ENCODE peak calls at places on chromosomes 2 and 18, in eight cellular contexts. P, K, Y, B, O, Z, D and U are unnamed samples.
A peak's percentile ranks its signal among the peaks of the same experiment; 100 is the strongest.

GRCh38 chr2:88737385-88737784 is 45.9 kb downstream of the RPIA start:
- DNase-seq in P (no peak), K (no peak), Y (no peak), B (no peak), O (peak; percentile 39), Z (no peak), D (no peak), U (no peak)

GRCh38 chr2:66667852-66668251 is 232.9 kb downstream of the MEIS1 start:
- DNase-seq in P (no peak), K (no peak), Y (no peak), B (no peak), O (no peak), Z (no peak), D (no peak), U (no peak)

GRCh38 chr2:206396216-206396615 is 47.1 kb upstream of the ADAM23 start:
- DNase-seq in P (no peak), K (no peak), Y (no peak), B (no peak), O (no peak), Z (no peak), D (peak; percentile 18), U (no peak)

GRCh38 chr2:113700186-113700841 is 56.1 kb downstream of the SLC35F5 start:
- DNase-seq in P (peak; percentile 12), K (peak; percentile 18), Y (no peak), B (peak; percentile 71), O (peak; percentile 78), Z (no peak), D (peak; percentile 20), U (peak; percentile 62)

GRCh38 chr2:163341426-163341825 is 394.4 kb downstream of the FIGN start:
- DNase-seq in P (no peak), K (no peak), Y (no peak), B (no peak), O (peak; percentile 50), Z (peak; percentile 81), D (no peak), U (no peak)

GRCh38 chr18:25453556-25454269 is 101.7 kb upstream of the ZNF521 start:
- DNase-seq in P (no peak), K (no peak), Y (no peak), B (no peak), O (peak; percentile 43), Z (peak; percentile 91), D (no peak), U (no peak)

GRCh38 chr2:234911271-234911670 is 40.5 kb upstream of the SH3BP4 start:
- DNase-seq in P (no peak), K (no peak), Y (no peak), B (no peak), O (peak; percentile 97), Z (peak; percentile 63), D (no peak), U (no peak)

GRCh38 chr2:25041928-25042320 is at the start of gene EFR3B:
- DNase-seq in P (peak; percentile 88), K (peak; percentile 97), Y (peak; percentile 89), B (peak; percentile 92), O (peak; percentile 95), Z (peak; percentile 93), D (peak; percentile 99), U (peak; percentile 92)

GRCh38 chr2:51706220-51706619 is 674.3 kb upstream of the NRXN1 start:
- DNase-seq in P (no peak), K (no peak), Y (no peak), B (no peak), O (no peak), Z (peak; percentile 21), D (no peak), U (no peak)